ENCODE peak calls at places on chromosomes 1 and 21, in seven cellular contexts. One of them, this sample, is unnamed.
A peak's percentile ranks its signal among the peaks of the same experiment; 100 is the strongest.

GRCh38 chr1:62452951-62453350 is 16.1 kb downstream of the USP1 start:
- DNase-seq in OCI-LY7: no peak
- DNase-seq in HCT116: no peak
- DNase-seq in hepatocyte: no peak
- DNase-seq in GM23248: peak; percentile 67
- DNase-seq in PC-9: no peak
- DNase-seq in Karpas-422: peak; percentile 36
- DNase-seq in this sample: peak; percentile 55

GRCh38 chr1:61851849-61852692 is 109.8 kb downstream of the PATJ start:
- DNase-seq in OCI-LY7: peak; percentile 69
- DNase-seq in HCT116: peak; percentile 56
- DNase-seq in hepatocyte: peak; percentile 83
- DNase-seq in GM23248: peak; percentile 81
- DNase-seq in PC-9: no peak
- DNase-seq in Karpas-422: peak; percentile 78
- DNase-seq in this sample: peak; percentile 79

GRCh38 chr1:25022361-25023189 is 92.5 kb upstream of the RUNX3 start:
- DNase-seq in OCI-LY7: peak; percentile 86
- DNase-seq in HCT116: peak; percentile 59
- DNase-seq in hepatocyte: peak; percentile 78
- DNase-seq in GM23248: peak; percentile 98
- DNase-seq in PC-9: peak; percentile 63
- DNase-seq in Karpas-422: peak; percentile 92
- DNase-seq in this sample: peak; percentile 64

GRCh38 chr1:33986389-33987095 is 122.7 kb downstream of the HMGB4 start:
- DNase-seq in OCI-LY7: no peak
- DNase-seq in HCT116: no peak
- DNase-seq in hepatocyte: peak; percentile 77
- DNase-seq in GM23248: peak; percentile 95
- DNase-seq in PC-9: no peak
- DNase-seq in Karpas-422: no peak
- DNase-seq in this sample: no peak

GRCh38 chr1:98920441-98921110 is 84.1 kb downstream of the PLPPR5 start:
- DNase-seq in OCI-LY7: no peak
- DNase-seq in HCT116: no peak
- DNase-seq in hepatocyte: no peak
- DNase-seq in GM23248: peak; percentile 91
- DNase-seq in PC-9: no peak
- DNase-seq in Karpas-422: no peak
- DNase-seq in this sample: peak; percentile 85

GRCh38 chr1:54584575-54584974 is 36.5 kb downstream of the ACOT11 start:
- DNase-seq in OCI-LY7: no peak
- DNase-seq in HCT116: no peak
- DNase-seq in hepatocyte: no peak
- DNase-seq in GM23248: no peak
- DNase-seq in PC-9: no peak
- DNase-seq in Karpas-422: no peak
- DNase-seq in this sample: no peak

GRCh38 chr1:150576794-150577556 is 2.4 kb downstream of the MCL1 start:
- DNase-seq in OCI-LY7: no peak
- DNase-seq in HCT116: no peak
- DNase-seq in hepatocyte: peak; percentile 11
- DNase-seq in GM23248: peak; percentile 69
- DNase-seq in PC-9: no peak
- DNase-seq in Karpas-422: no peak
- DNase-seq in this sample: peak; percentile 46

GRCh38 chr1:153962088-153963029 is 978 bp downstream of the SLC39A1 start:
- DNase-seq in OCI-LY7: no peak
- DNase-seq in HCT116: no peak
- DNase-seq in hepatocyte: peak; percentile 79
- DNase-seq in GM23248: peak; percentile 83
- DNase-seq in PC-9: peak; percentile 57
- DNase-seq in Karpas-422: peak; percentile 70
- DNase-seq in this sample: peak; percentile 56

GRCh38 chr21:27171704-27172103 is 204.8 kb upstream of the ADAMTS5 start:
- DNase-seq in OCI-LY7: no peak
- DNase-seq in HCT116: no peak
- DNase-seq in hepatocyte: no peak
- DNase-seq in GM23248: peak; percentile 74
- DNase-seq in PC-9: no peak
- DNase-seq in Karpas-422: no peak
- DNase-seq in this sample: no peak

GRCh38 chr1:16120940-16121410 is 34.9 kb downstream of the EPHA2 start:
- DNase-seq in OCI-LY7: no peak
- DNase-seq in HCT116: no peak
- DNase-seq in hepatocyte: no peak
- DNase-seq in GM23248: peak; percentile 19
- DNase-seq in PC-9: no peak
- DNase-seq in Karpas-422: no peak
- DNase-seq in this sample: peak; percentile 81

GRCh38 chr21:44763050-44763378 is 38.6 kb downstream of the UBE2G2 start:
- DNase-seq in OCI-LY7: no peak
- DNase-seq in HCT116: no peak
- DNase-seq in hepatocyte: no peak
- DNase-seq in GM23248: no peak
- DNase-seq in PC-9: no peak
- DNase-seq in Karpas-422: no peak
- DNase-seq in this sample: no peak

GRCh38 chr1:103525114-103525606 is 339 bp upstream of the RNPC3 start:
- DNase-seq in OCI-LY7: peak; percentile 50
- DNase-seq in HCT116: no peak
- DNase-seq in hepatocyte: peak; percentile 81
- DNase-seq in GM23248: peak; percentile 75
- DNase-seq in PC-9: no peak
- DNase-seq in Karpas-422: peak; percentile 69
- DNase-seq in this sample: peak; percentile 35

GRCh38 chr1:170460379-170460778 is 71.6 kb upstream of the GORAB start:
- DNase-seq in OCI-LY7: no peak
- DNase-seq in HCT116: no peak
- DNase-seq in hepatocyte: no peak
- DNase-seq in GM23248: no peak
- DNase-seq in PC-9: no peak
- DNase-seq in Karpas-422: no peak
- DNase-seq in this sample: no peak

GRCh38 chr1:167722152-167722869 is 529 bp downstream of the MPZL1 start:
- DNase-seq in OCI-LY7: peak; percentile 44
- DNase-seq in HCT116: no peak
- DNase-seq in hepatocyte: peak; percentile 70
- DNase-seq in GM23248: peak; percentile 81
- DNase-seq in PC-9: peak; percentile 47
- DNase-seq in Karpas-422: peak; percentile 57
- DNase-seq in this sample: peak; percentile 63

GRCh38 chr1:29385966-29386365 is 149.6 kb downstream of the PTPRU start:
- DNase-seq in OCI-LY7: no peak
- DNase-seq in HCT116: no peak
- DNase-seq in hepatocyte: no peak
- DNase-seq in GM23248: no peak
- DNase-seq in PC-9: no peak
- DNase-seq in Karpas-422: no peak
- DNase-seq in this sample: no peak

GRCh38 chr1:119631433-119632102 is 16.5 kb downstream of the ZNF697 start:
- DNase-seq in OCI-LY7: no peak
- DNase-seq in HCT116: no peak
- DNase-seq in hepatocyte: peak; percentile 63
- DNase-seq in GM23248: peak; percentile 75
- DNase-seq in PC-9: no peak
- DNase-seq in Karpas-422: no peak
- DNase-seq in this sample: peak; percentile 42

GRCh38 chr1:228003461-228004330 is 3.1 kb upstream of the WNT3A start:
- DNase-seq in OCI-LY7: no peak
- DNase-seq in HCT116: no peak
- DNase-seq in hepatocyte: no peak
- DNase-seq in GM23248: no peak
- DNase-seq in PC-9: no peak
- DNase-seq in Karpas-422: no peak
- DNase-seq in this sample: no peak

GRCh38 chr1:213829806-213830205 is 158.0 kb upstream of the PROX1 start:
- DNase-seq in OCI-LY7: no peak
- DNase-seq in HCT116: no peak
- DNase-seq in hepatocyte: no peak
- DNase-seq in GM23248: no peak
- DNase-seq in PC-9: no peak
- DNase-seq in Karpas-422: no peak
- DNase-seq in this sample: no peak

GRCh38 chr1:244221961-244222360 is 170.9 kb downstream of the ZBTB18 start:
- DNase-seq in OCI-LY7: no peak
- DNase-seq in HCT116: no peak
- DNase-seq in hepatocyte: no peak
- DNase-seq in GM23248: no peak
- DNase-seq in PC-9: no peak
- DNase-seq in Karpas-422: no peak
- DNase-seq in this sample: no peak

GRCh38 chr1:170967042-170967910 is 31.9 kb downstream of the MROH9 start:
- DNase-seq in OCI-LY7: peak; percentile 49
- DNase-seq in HCT116: peak; percentile 32
- DNase-seq in hepatocyte: peak; percentile 63
- DNase-seq in GM23248: peak; percentile 79
- DNase-seq in PC-9: no peak
- DNase-seq in Karpas-422: peak; percentile 75
- DNase-seq in this sample: peak; percentile 77

GRCh38 chr1:31658721-31659120 is 14.0 kb upstream of the PEF1 start:
- DNase-seq in OCI-LY7: no peak
- DNase-seq in HCT116: no peak
- DNase-seq in hepatocyte: no peak
- DNase-seq in GM23248: no peak
- DNase-seq in PC-9: no peak
- DNase-seq in Karpas-422: no peak
- DNase-seq in this sample: no peak

GRCh38 chr1:232248276-232248803 is 381.6 kb downstream of the SIPA1L2 start:
- DNase-seq in OCI-LY7: no peak
- DNase-seq in HCT116: no peak
- DNase-seq in hepatocyte: no peak
- DNase-seq in GM23248: no peak
- DNase-seq in PC-9: no peak
- DNase-seq in Karpas-422: no peak
- DNase-seq in this sample: no peak
- H3K9me2 ChIP-seq in OCI-LY7: no peaks in the 10 kb centered on the region
- H3K9me2 ChIP-seq in HCT116: no peaks in the 10 kb centered on the region
- H3K9me2 ChIP-seq in hepatocyte: no peaks in the 10 kb centered on the region
- H3K9me2 ChIP-seq in GM23248: no peaks in the 10 kb centered on the region
- H3K9me2 ChIP-seq in PC-9: no peaks in the 10 kb centered on the region
- H3K9me2 ChIP-seq in Karpas-422: no peaks in the 10 kb centered on the region
- H3K9me2 ChIP-seq in this sample: no peaks in the 10 kb centered on the region

DNA sequence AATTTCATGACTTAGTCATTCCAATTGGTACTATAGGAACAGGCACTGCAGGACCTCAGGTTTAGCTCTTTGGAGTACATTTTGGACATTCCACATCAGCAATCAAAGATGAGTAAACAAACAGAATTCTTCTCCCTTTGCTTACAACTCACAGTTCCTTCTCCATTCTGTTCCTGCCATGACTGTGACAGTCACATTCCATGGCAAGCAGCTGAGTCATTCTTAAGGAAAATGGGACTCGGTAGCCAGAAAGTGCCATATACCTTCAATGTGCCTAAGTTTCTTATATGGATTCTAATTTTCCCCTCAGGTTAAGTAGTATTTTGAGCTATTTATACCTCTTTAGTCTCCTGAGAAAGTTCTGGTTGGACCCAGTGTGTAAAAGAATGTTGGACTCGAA is 25.6 kb downstream of the CRCT1 start:
- DNase-seq in OCI-LY7: no peak
- DNase-seq in HCT116: no peak
- DNase-seq in hepatocyte: no peak
- DNase-seq in GM23248: no peak
- DNase-seq in PC-9: no peak
- DNase-seq in Karpas-422: no peak
- DNase-seq in this sample: no peak
- H3K9me2 ChIP-seq in OCI-LY7: no peaks in the 10 kb centered on the region
- H3K9me2 ChIP-seq in HCT116: no peaks in the 10 kb centered on the region
- H3K9me2 ChIP-seq in hepatocyte: no peaks in the 10 kb centered on the region
- H3K9me2 ChIP-seq in GM23248: no peaks in the 10 kb centered on the region
- H3K9me2 ChIP-seq in PC-9: no peaks in the 10 kb centered on the region
- H3K9me2 ChIP-seq in Karpas-422: no peaks in the 10 kb centered on the region
- H3K9me2 ChIP-seq in this sample: no peaks in the 10 kb centered on the region

GRCh38 chr1:114043548-114043947 is 64.3 kb downstream of the OLFML3 start:
- DNase-seq in OCI-LY7: no peak
- DNase-seq in HCT116: no peak
- DNase-seq in hepatocyte: no peak
- DNase-seq in GM23248: no peak
- DNase-seq in PC-9: no peak
- DNase-seq in Karpas-422: no peak
- DNase-seq in this sample: no peak
- H3K9me2 ChIP-seq in OCI-LY7: no peaks in the 10 kb centered on the region
- H3K9me2 ChIP-seq in HCT116: no peaks in the 10 kb centered on the region
- H3K9me2 ChIP-seq in hepatocyte: no peaks in the 10 kb centered on the region
- H3K9me2 ChIP-seq in GM23248: no peaks in the 10 kb centered on the region
- H3K9me2 ChIP-seq in PC-9: no peaks in the 10 kb centered on the region
- H3K9me2 ChIP-seq in Karpas-422: no peaks in the 10 kb centered on the region
- H3K9me2 ChIP-seq in this sample: no peaks in the 10 kb centered on the region

GRCh38 chr1:204680051-204680450 is 5.5 kb downstream of the LRRN2 start:
- DNase-seq in OCI-LY7: no peak
- DNase-seq in HCT116: no peak
- DNase-seq in hepatocyte: no peak
- DNase-seq in GM23248: no peak
- DNase-seq in PC-9: no peak
- DNase-seq in Karpas-422: no peak
- DNase-seq in this sample: no peak

GRCh38 chr1:204680461-204680860 is 5.1 kb downstream of the LRRN2 start:
- DNase-seq in OCI-LY7: no peak
- DNase-seq in HCT116: no peak
- DNase-seq in hepatocyte: no peak
- DNase-seq in GM23248: no peak
- DNase-seq in PC-9: no peak
- DNase-seq in Karpas-422: no peak
- DNase-seq in this sample: no peak

GRCh38 chr1:204673909-204674701 is 11.4 kb downstream of the LRRN2 start:
- DNase-seq in OCI-LY7: no peak
- DNase-seq in HCT116: no peak
- DNase-seq in hepatocyte: no peak
- DNase-seq in GM23248: no peak
- DNase-seq in PC-9: no peak
- DNase-seq in Karpas-422: no peak
- DNase-seq in this sample: no peak

GRCh38 chr1:204678721-204679455 is 6.7 kb downstream of the LRRN2 start:
- DNase-seq in OCI-LY7: no peak
- DNase-seq in HCT116: no peak
- DNase-seq in hepatocyte: no peak
- DNase-seq in GM23248: no peak
- DNase-seq in PC-9: no peak
- DNase-seq in Karpas-422: no peak
- DNase-seq in this sample: no peak

GRCh38 chr1:204677864-204678263 is 7.7 kb downstream of the LRRN2 start:
- DNase-seq in OCI-LY7: no peak
- DNase-seq in HCT116: no peak
- DNase-seq in hepatocyte: no peak
- DNase-seq in GM23248: no peak
- DNase-seq in PC-9: no peak
- DNase-seq in Karpas-422: no peak
- DNase-seq in this sample: no peak
- H3K9me2 ChIP-seq in OCI-LY7: no peaks in the 10 kb centered on the region
- H3K9me2 ChIP-seq in HCT116: no peaks in the 10 kb centered on the region
- H3K9me2 ChIP-seq in hepatocyte: no peaks in the 10 kb centered on the region
- H3K9me2 ChIP-seq in GM23248: no peaks in the 10 kb centered on the region
- H3K9me2 ChIP-seq in PC-9: no peaks in the 10 kb centered on the region
- H3K9me2 ChIP-seq in Karpas-422: no peaks in the 10 kb centered on the region
- H3K9me2 ChIP-seq in this sample: no peaks in the 10 kb centered on the region